ENCODE peak calls at places on chromosome 21, in five cellular contexts. P is hepatic stellate cell; K is stimulated activated CD4-positive, alpha-beta T cell treated with anti-CD3 and anti-CD28 coated beads, Interleukin-2, amount 100 ng/mL, for 48 hours; I is naive thymus-derived CD8-positive, alpha-beta T cell; L is fibroblast of villous mesenchyme. T is an unnamed sample.

GRCh38 chr21:28100366-28100765 is 892.3 kb downstream of the LTN1 start:
- DNase-seq in P (no peak), K (no peak), I (no peak), L (no peak), T (no peak)

GRCh38 chr21:44356636-44357035 is 3.2 kb downstream of the TRPM2 start:
- DNase-seq in P (no peak), K (no peak), I (no peak), L (no peak), T (no peak)

GRCh38 chr21:18058731-18059398 is 185.8 kb upstream of the CHODL start:
- DNase-seq in P (no peak), K (no peak), I (no peak), L (no peak), T (no peak)

GRCh38 chr21:36419996-36420395 is 34.8 kb downstream of the CHAF1B start:
- DNase-seq in P (peak), K (peak), I (no peak), L (peak), T (no peak)

GRCh38 chr21:43866659-43867331 is 1.8 kb downstream of the AGPAT3 start:
- DNase-seq in P (no peak), K (peak), I (peak), L (peak), T (no peak)

GRCh38 chr21:34498623-34499022 is 13.4 kb downstream of the KCNE1 start:
- DNase-seq in P (no peak), K (no peak), I (no peak), L (peak), T (no peak)

GRCh38 chr21:41507521-41508414 is at the start of gene TMPRSS2:
- DNase-seq in P (no peak), K (no peak), I (no peak), L (no peak), T (no peak)

GRCh38 chr21:18959817-18960216 is 556.2 kb upstream of the TMPRSS15 start:
- DNase-seq in P (no peak), K (no peak), I (no peak), L (no peak), T (no peak)

GRCh38 chr21:28473530-28474225 is 519.0 kb downstream of the LTN1 start:
- DNase-seq in P (no peak), K (no peak), I (no peak), L (peak), T (no peak)

GRCh38 chr21:23401278-23401677 is 2206.0 kb downstream of the MRPL39 start:
- DNase-seq in P (no peak), K (no peak), I (no peak), L (no peak), T (no peak)

GRCh38 chr21:14918542-14918941 is 146.3 kb downstream of the NRIP1 start:
- DNase-seq in P (no peak), K (no peak), I (no peak), L (peak), T (no peak)

GRCh38 chr21:44433791-44434567 is 21.3 kb upstream of the LRRC3 start:
- DNase-seq in P (no peak), K (no peak), I (no peak), L (no peak), T (no peak)

GRCh38 chr21:33587792-33588484 is 546 bp downstream of the DONSON start:
- DNase-seq in P (peak), K (peak), I (no peak), L (peak), T (no peak)

GRCh38 chr21:45534591-45535331 is 7.5 kb downstream of the SLC19A1 start:
- DNase-seq in P (no peak), K (no peak), I (no peak), L (no peak), T (no peak)

GRCh38 chr21:34877485-34878128 is 171.5 kb downstream of the RUNX1 start:
- DNase-seq in P (no peak), K (no peak), I (no peak), L (no peak), T (no peak)

GRCh38 chr21:45570826-45571601 is 28.8 kb upstream of the SLC19A1 start:
- DNase-seq in P (peak), K (no peak), I (no peak), L (peak), T (no peak)

GRCh38 chr21:45405271-45405818 is 380 bp downstream of the COL18A1 start:
- DNase-seq in P (peak), K (peak), I (no peak), L (peak), T (no peak)

GRCh38 chr21:43025636-43026180 is 49.9 kb downstream of the CBS start:
- DNase-seq in P (peak), K (no peak), I (no peak), L (peak), T (no peak)

GRCh38 chr21:35256468-35256988 is 207.4 kb upstream of the RUNX1 start:
- DNase-seq in P (peak), K (no peak), I (no peak), L (peak), T (peak)

GRCh38 chr21:34602061-34602460 is 12.9 kb downstream of the RCAN1 start:
- DNase-seq in P (no peak), K (no peak), I (no peak), L (no peak), T (no peak)

T was measured in NCI-H1436 treated with DMSO at 0.1 percent for 48 hours.